ENCODE peak calls at places on chromosomes 7 and 10, in six cellular contexts. D, M, E, I, H and B are unnamed samples.
A peak's percentile ranks its signal among the peaks of the same experiment; 100 is the strongest.

GRCh38 chr10:8050561-8051108 is 3.9 kb upstream of the GATA3 start:
- DNase-seq in M (no peak), I (no peak), H (no peak), D (peak; percentile 28), E (peak; percentile 32), B (no peak)

GRCh38 chr7:103649052-103649451 is 203.0 kb upstream of the SLC26A5 start:
- DNase-seq in M (no peak), I (no peak), H (no peak), D (no peak), E (no peak), B (no peak)

GRCh38 chr10:30431435-30431911 is 2.5 kb upstream of the MAP3K8 start:
- DNase-seq in E (peak; percentile 42), I (peak; percentile 49), D (no peak), M (no peak), H (peak; percentile 81), B (no peak)

GRCh38 chr7:46633816-46634215 is 712.7 kb upstream of the IGFBP3 start:
- DNase-seq in I (no peak), E (no peak), D (no peak), H (no peak), M (no peak), B (no peak)

GRCh38 chr7:31882187-31882586 is 188.0 kb downstream of the PDE1C start:
- DNase-seq in H (no peak), E (no peak), M (peak; percentile 37), D (no peak), I (no peak), B (no peak)

GRCh38 chr7:94431620-94432295 is 37.1 kb downstream of the COL1A2 start:
- DNase-seq in I (peak; percentile 70), H (no peak), E (peak; percentile 69), D (no peak), M (no peak), B (no peak)

GRCh38 chr7:68470836-68471235 is 1127.4 kb upstream of the AUTS2 start:
- DNase-seq in E (no peak), D (no peak), I (no peak), H (no peak), M (no peak), B (no peak)

GRCh38 chr10:133364645-133365431 is 7.0 kb upstream of the FUOM start:
- DNase-seq in I (no peak), M (no peak), E (no peak), H (no peak), D (no peak), B (no peak)

GRCh38 chr7:45151131-45151684 is 6.4 kb upstream of the RAMP3 start:
- DNase-seq in E (no peak), M (peak; percentile 18), D (no peak), I (no peak), H (peak; percentile 56), B (no peak)

GRCh38 chr10:98257961-98258360 is 10.0 kb downstream of the LOXL4 start:
- DNase-seq in I (no peak), E (no peak), D (no peak), H (peak; percentile 63), M (no peak), B (no peak)

GRCh38 chr7:73885433-73885974 is 24.5 kb downstream of the TMEM270 start:
- DNase-seq in M (no peak), I (no peak), D (no peak), H (no peak), E (no peak), B (no peak)

GRCh38 chr7:106187613-106188350 is 75.7 kb upstream of the SYPL1 start:
- DNase-seq in I (peak; percentile 49), D (no peak), H (no peak), E (peak; percentile 17), M (no peak), B (no peak)

GRCh38 chr7:151700621-151701185 is 176.2 kb downstream of the PRKAG2 start:
- DNase-seq in M (no peak), E (peak; percentile 42), D (no peak), I (peak; percentile 81), H (no peak), B (no peak)

GRCh38 chr7:92872701-92873100 is 36.3 kb upstream of the CDK6 start:
- DNase-seq in I (peak; percentile 45), D (no peak), H (no peak), M (no peak), E (peak; percentile 37), B (no peak)

GRCh38 chr10:79340646-79341244 is 6.5 kb upstream of the PPIF start:
- DNase-seq in H (no peak), M (peak; percentile 20), D (no peak), I (no peak), E (no peak), B (no peak)

GRCh38 chr10:1530871-1531517 is 206.3 kb downstream of the ADARB2 start:
- DNase-seq in H (no peak), M (no peak), D (no peak), I (no peak), E (no peak), B (no peak)

GRCh38 chr10:98045785-98046389 is 15.5 kb upstream of the CRTAC1 start:
- DNase-seq in D (peak; percentile 76), E (peak; percentile 56), I (peak; percentile 49), H (peak; percentile 81), M (peak; percentile 78), B (peak; percentile 61)

GRCh38 chr10:22684707-22685106 is 29.7 kb downstream of the PIP4K2A start:
- DNase-seq in I (peak; percentile 15), M (no peak), H (no peak), D (no peak), E (peak; percentile 9), B (no peak)

GRCh38 chr10:31770307-31770902 is 158.2 kb downstream of the ARHGAP12 start:
- DNase-seq in E (no peak), H (no peak), D (peak; percentile 53), I (no peak), M (no peak), B (peak; percentile 63)

GRCh38 chr7:34087892-34088891 is 182.9 kb downstream of the BMPER start:
- DNase-seq in E (peak; percentile 47), D (no peak), I (peak; percentile 61), H (no peak), M (peak; percentile 79), B (peak; percentile 53)

GRCh38 chr7:130912086-130912909 is 178.3 kb upstream of the KLF14 start:
- DNase-seq in E (peak; percentile 84), H (no peak), D (no peak), M (no peak), I (peak; percentile 84), B (no peak)

GRCh38 chr7:140446467-140446866 is 32.8 kb downstream of the MKRN1 start:
- DNase-seq in D (no peak), M (no peak), E (no peak), H (peak; percentile 48), I (no peak), B (no peak)

GRCh38 chr7:47088329-47089067 is 493.4 kb downstream of the TNS3 start:
- DNase-seq in E (peak; percentile 71), D (peak; percentile 65), H (no peak), M (peak; percentile 69), I (peak; percentile 62), B (peak; percentile 60)

GRCh38 chr10:119119400-119119799 is 15.5 kb downstream of the DENND10 start:
- DNase-seq in H (no peak), D (no peak), I (no peak), E (no peak), M (no peak), B (no peak)

GRCh38 chr10:125775491-125776106 is at the start of gene MMP21:
- DNase-seq in H (no peak), M (no peak), I (no peak), E (no peak), D (no peak), B (no peak)

DNA sequence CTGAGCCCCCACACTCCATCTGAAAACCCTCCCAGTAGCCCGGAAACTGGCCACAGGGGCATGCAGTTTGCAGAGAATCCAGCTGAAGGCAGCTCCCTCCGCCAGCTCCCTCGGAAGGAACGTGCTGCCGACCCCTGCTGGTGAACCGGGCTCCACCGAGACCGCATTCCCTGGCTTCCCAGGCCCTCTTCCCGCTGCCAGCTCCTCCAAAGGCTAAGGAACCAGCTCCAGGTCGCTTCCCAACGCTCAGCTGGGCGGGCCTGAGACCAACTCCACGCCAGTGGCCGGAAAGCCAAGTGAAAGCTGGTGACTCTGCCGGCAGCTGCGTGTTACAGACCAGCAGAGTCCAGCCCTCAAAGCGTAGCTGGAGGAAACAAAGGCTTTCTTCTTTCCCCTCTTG is 35.8 kb downstream of the GPER1 start:
- DNase-seq in H (no peak), I (peak; percentile 91), E (peak; percentile 88), D (peak; percentile 12), M (peak; percentile 89), B (peak; percentile 87)
- TF ChIP-seq CTCF in H (peak; percentile 57), I (peak; percentile 74), E (peak; percentile 77), D (peak; percentile 5), M (peak; percentile 69), B (peak; percentile 21)

GRCh38 chr10:25725917-25726716 is 207.9 kb upstream of the MYO3A start:
- DNase-seq in D (peak; percentile 47), E (peak; percentile 50), M (peak; percentile 60), I (peak; percentile 56), H (no peak), B (peak; percentile 55)
- TF ChIP-seq CTCF in D (peak; percentile 85), E (peak; percentile 71), M (peak; percentile 85), I (peak; percentile 71), H (peak; percentile 68), B (peak; percentile 85)

GRCh38 chr10:51602326-51602725 is 97.1 kb downstream of the CSTF2T start:
- DNase-seq in E (peak; percentile 31), I (peak; percentile 28), D (no peak), H (no peak), M (no peak), B (no peak)

GRCh38 chr10:51606829-51607228 is 92.6 kb downstream of the CSTF2T start:
- DNase-seq in D (no peak), M (no peak), H (no peak), E (no peak), I (no peak), B (no peak)

DNA sequence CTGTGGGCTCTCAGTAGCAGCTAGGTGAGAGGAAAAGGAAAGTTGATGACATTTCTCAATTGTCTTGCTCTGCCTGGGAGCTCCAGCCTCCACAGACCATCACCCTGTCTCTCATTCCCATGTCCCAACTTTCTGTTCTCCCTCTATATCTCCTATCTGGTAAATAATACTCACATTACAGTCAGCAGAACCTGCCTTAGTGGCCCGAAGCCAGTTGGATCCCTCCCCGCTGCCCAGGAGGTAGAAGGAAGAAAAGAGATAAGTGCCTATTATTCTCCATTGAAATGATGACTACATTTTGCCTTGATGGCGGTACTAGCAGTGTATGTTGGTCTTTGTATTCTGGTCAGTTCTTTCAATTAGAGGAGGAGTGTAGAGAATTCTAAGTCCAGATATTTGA is 92.0 kb downstream of the CSTF2T start:
- DNase-seq in D (no peak), H (no peak), I (no peak), M (no peak), E (no peak), B (no peak)
- TF ChIP-seq CTCF in D (no peak), H (no peak), I (no peak), M (no peak), E (no peak), B (no peak)

GRCh38 chr10:88315746-88316145 is 267.4 kb downstream of the RNLS start:
- DNase-seq in D (no peak), M (no peak), E (no peak), H (no peak), I (peak; percentile 40), B (no peak)

GRCh38 chr10:88317099-88317498 is 266.0 kb downstream of the RNLS start:
- DNase-seq in D (no peak), E (no peak), I (no peak), H (no peak), M (no peak), B (no peak)

GRCh38 chr10:88314362-88314761 is 268.8 kb downstream of the RNLS start:
- DNase-seq in I (peak; percentile 20), E (no peak), D (no peak), M (no peak), H (no peak), B (no peak)

GRCh38 chr10:88318803-88319202 is 264.3 kb downstream of the RNLS start:
- DNase-seq in M (peak; percentile 54), H (no peak), I (peak; percentile 6), D (peak; percentile 6), E (peak; percentile 2), B (no peak)

GRCh38 chr10:88316292-88316861 is 266.7 kb downstream of the RNLS start:
- DNase-seq in I (no peak), H (no peak), E (no peak), M (no peak), D (no peak), B (no peak)
- TF ChIP-seq CTCF in I (no peak), H (no peak), E (no peak), M (no peak), D (no peak), B (no peak)